ENCODE peak calls at places on chromosome X, in four cellular contexts. E, P, J and R are unnamed samples.
A peak's percentile ranks its signal among the peaks of the same experiment; 100 is the strongest.

GRCh38 chrX:129653181-129653984 is 1.4 kb downstream of the APLN start:
- DNase-seq in P (no peak), J (no peak), E (no peak), R (no peak)

GRCh38 chrX:53481093-53481492 is 46.9 kb upstream of the HSD17B10 start:
- DNase-seq in E (no peak), P (no peak), J (no peak), R (no peak)

GRCh38 chrX:153831435-153832150 is 1.2 kb upstream of the PDZD4 start:
- DNase-seq in P (no peak), E (no peak), J (no peak), R (no peak)

GRCh38 chrX:106716463-106716862 is 10.0 kb upstream of the RNF128 start:
- DNase-seq in J (no peak), E (no peak), P (no peak), R (no peak)

GRCh38 chrX:132740316-132741123 is 217.9 kb downstream of the HS6ST2 start:
- DNase-seq in P (no peak), E (no peak), J (peak; percentile 32), R (no peak)

GRCh38 chrX:133475521-133475920 is 60.2 kb upstream of the GPC4 start:
- DNase-seq in P (no peak), J (no peak), E (no peak), R (no peak)

GRCh38 chrX:17748684-17749083 is 11.4 kb downstream of the SCML1 start:
- DNase-seq in E (no peak), P (no peak), J (no peak), R (no peak)

GRCh38 chrX:129782706-129783105 is 3.0 kb downstream of the SASH3 start:
- DNase-seq in E (no peak), J (no peak), P (no peak), R (no peak)

GRCh38 chrX:40068048-40068447 is 29.7 kb downstream of the BCOR start:
- DNase-seq in P (no peak), J (no peak), E (no peak), R (no peak)

GRCh38 chrX:110442631-110443030 is 84.0 kb downstream of the RTL9 start:
- DNase-seq in P (no peak), E (peak; percentile 8), J (peak; percentile 50), R (no peak)

GRCh38 chrX:9676311-9676710 is 89.3 kb downstream of the GPR143 start:
- DNase-seq in P (no peak), E (no peak), J (no peak), R (no peak)

GRCh38 chrX:10173331-10173900 is 16.6 kb downstream of the CLCN4 start:
- DNase-seq in P (no peak), E (no peak), J (peak; percentile 60), R (peak; percentile 95)

GRCh38 chrX:50458483-50458882 is 12.1 kb downstream of the DGKK start:
- DNase-seq in P (no peak), E (no peak), J (no peak), R (no peak)

GRCh38 chrX:98111684-98112083 is 1228.0 kb downstream of the RPA4 start:
- DNase-seq in P (no peak), J (no peak), E (no peak), R (no peak)

GRCh38 chrX:116318672-116319071 is 117.7 kb upstream of the SLC6A14 start:
- DNase-seq in P (no peak), E (no peak), J (no peak), R (no peak)

GRCh38 chrX:155216940-155217450 is 735 bp downstream of the VBP1 start:
- DNase-seq in J (peak; percentile 16), E (peak; percentile 3), P (peak; percentile 3), R (no peak)

GRCh38 chrX:100864967-100865366 is 9.2 kb downstream of the NOX1 start:
- DNase-seq in J (no peak), P (no peak), E (no peak), R (peak; percentile 27)

GRCh38 chrX:143171703-143172102 is 146.0 kb downstream of the SPANXN4 start:
- DNase-seq in J (no peak), P (no peak), E (no peak), R (no peak)

GRCh38 chrX:39152106-39152649 is 350.9 kb downstream of the MID1IP1 start:
- DNase-seq in P (no peak), E (peak; percentile 51), J (peak; percentile 76), R (no peak)

GRCh38 chrX:48785525-48786214 is 720 bp upstream of the GATA1 start:
- DNase-seq in J (no peak), E (no peak), P (no peak), R (no peak)

GRCh38 chrX:16946971-16947562 is 609 bp downstream of the REPS2 start:
- DNase-seq in J (peak; percentile 19), P (no peak), E (peak; percentile 1), R (no peak)

GRCh38 chrX:367866-368265 is 18.8 kb downstream of the PPP2R3B start:
- DNase-seq in J (no peak), E (no peak), P (no peak), R (no peak)

GRCh38 chrX:130091976-130092522 is 18.2 kb downstream of the ELF4 start:
- DNase-seq in E (peak; percentile 88), P (peak; percentile 81), J (no peak), R (no peak)

GRCh38 chrX:23662853-23663252 is 4.4 kb upstream of the PRDX4 start:
- DNase-seq in P (peak; percentile 31), E (no peak), J (no peak), R (no peak)

GRCh38 chrX:131746491-131746968 is 202.7 kb downstream of the OR13H1 start:
- DNase-seq in J (no peak), E (peak; percentile 10), P (peak; percentile 87), R (peak; percentile 75)

GRCh38 chrX:97401154-97401553 is 517.4 kb downstream of the RPA4 start:
- DNase-seq in P (peak; percentile 68), E (no peak), J (no peak), R (no peak)

GRCh38 chrX:9866633-9867032 is 80.4 kb downstream of the SHROOM2 start:
- DNase-seq in P (no peak), E (no peak), J (no peak), R (no peak)

GRCh38 chrX:97398030-97398551 is 514.4 kb downstream of the RPA4 start:
- DNase-seq in P (peak; percentile 55), J (no peak), E (no peak), R (no peak)

GRCh38 chrX:42746606-42747005 is 31.4 kb downstream of the PPP1R2C start:
- DNase-seq in E (no peak), P (no peak), J (no peak), R (no peak)

GRCh38 chrX:138519296-138519695 is 192.2 kb downstream of the FGF13 start:
- DNase-seq in E (no peak), J (peak; percentile 82), P (no peak), R (peak; percentile 9)
- TF ChIP-seq CTCF in E (no peak), J (no peak), P (no peak), R (no peak)

GRCh38 chrX:25019707-25020390 is 4.1 kb upstream of the ARX start:
- DNase-seq in P (no peak), E (no peak), J (no peak), R (no peak)

GRCh38 chrX:25022499-25023325 is 6.9 kb upstream of the ARX start:
- DNase-seq in P (no peak), J (no peak), E (no peak), R (no peak)

GRCh38 chrX:25018682-25019081 is 2.9 kb upstream of the ARX start:
- DNase-seq in E (no peak), J (no peak), P (no peak), R (no peak)

GRCh38 chrX:25020391-25021131 is 4.8 kb upstream of the ARX start:
- DNase-seq in J (peak; percentile 72), P (no peak), E (peak; percentile 25), R (no peak)

DNA sequence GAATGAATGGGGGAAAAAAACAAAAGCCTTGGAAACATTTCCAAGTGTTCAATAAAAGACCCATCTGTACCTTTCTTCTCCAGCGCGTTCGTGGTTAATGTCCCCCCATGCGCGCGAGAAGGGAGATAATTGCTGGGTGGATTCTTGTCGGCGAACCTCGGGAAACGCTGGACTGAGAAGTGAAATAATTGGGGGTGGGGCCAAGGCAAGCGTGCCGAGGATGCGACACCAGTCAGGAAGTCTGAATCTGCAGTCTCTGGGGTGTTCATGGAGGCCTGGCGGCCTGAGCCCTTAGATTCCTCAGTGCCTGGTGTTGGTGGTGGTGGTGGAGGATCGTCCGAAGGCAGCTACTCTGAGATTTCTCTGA is 5.3 kb upstream of the ARX start:
- DNase-seq in P (no peak), J (no peak), E (no peak), R (no peak)
- H3K4me3 ChIP-seq in P (no peak overlapping the region), J (peak overlapping the region; percentile 22), E (no peak overlapping the region), R (no peak overlapping the region)

GRCh38 chrX:103774070-103774642 is 2.5 kb upstream of the PLP1 start:
- DNase-seq in E (peak; percentile 7), J (peak; percentile 17), P (no peak), R (peak; percentile 8)
- TF ChIP-seq CTCF in E (peak; percentile 54), J (peak; percentile 55), P (no peak), R (peak; percentile 53)

DNA sequence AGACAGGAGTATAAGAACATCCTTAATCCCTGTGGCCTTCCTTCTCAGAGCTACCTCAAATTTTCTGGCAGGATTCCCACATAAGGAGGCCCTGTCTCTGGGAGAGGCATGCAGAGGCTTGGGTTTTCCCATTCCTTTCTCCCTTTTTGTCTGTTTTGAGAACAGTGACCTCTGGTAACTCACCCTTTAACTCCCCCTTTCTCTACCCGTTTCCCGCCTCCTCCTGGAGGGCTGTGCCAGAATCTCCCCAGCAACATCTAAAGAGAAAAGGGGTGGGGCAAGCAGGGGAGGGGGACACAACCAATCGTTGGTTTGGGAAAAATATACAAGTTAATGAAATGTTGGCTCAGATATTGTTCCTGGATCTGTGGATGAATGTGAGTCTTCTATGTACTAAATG is 303.7 kb upstream of the IRS4 start:
- DNase-seq in J (no peak), P (no peak), E (no peak), R (no peak)
- H3K4me3 ChIP-seq in J (no peak overlapping the region), P (no peak overlapping the region), E (no peak overlapping the region), R (no peak overlapping the region)

GRCh38 chrX:120456973-120457372 is 12.1 kb downstream of the LAMP2 start:
- DNase-seq in J (no peak), E (peak; percentile 75), P (no peak), R (no peak)

GRCh38 chrX:120450163-120450562 is 18.9 kb downstream of the LAMP2 start:
- DNase-seq in E (peak; percentile 20), J (peak; percentile 6), P (no peak), R (no peak)

GRCh38 chrX:120446503-120446902 is 22.6 kb downstream of the LAMP2 start:
- DNase-seq in P (no peak), J (no peak), E (no peak), R (peak; percentile 53)

GRCh38 chrX:120453985-120454384 is 15.1 kb downstream of the LAMP2 start:
- DNase-seq in J (no peak), P (no peak), E (no peak), R (no peak)

DNA sequence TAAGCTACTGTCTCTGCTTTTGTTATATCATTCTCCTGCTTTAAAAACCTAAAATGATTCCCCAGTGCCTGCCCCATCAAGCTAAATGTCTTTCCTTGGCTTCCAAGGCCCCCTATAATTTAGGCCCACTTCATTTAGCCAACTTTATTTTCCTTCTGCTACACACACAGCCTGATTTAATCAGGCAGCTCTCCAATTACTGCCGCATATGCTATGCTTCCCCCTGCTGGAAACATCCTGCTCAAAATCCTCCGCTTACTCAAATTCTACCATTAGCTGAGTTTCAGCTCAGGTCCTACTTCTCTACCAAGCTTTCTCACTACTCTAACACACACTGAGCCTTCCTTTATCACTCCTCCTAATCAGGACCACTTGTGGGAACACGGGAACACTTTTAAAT is 17.0 kb downstream of the LAMP2 start:
- DNase-seq in P (no peak), J (peak; percentile 58), E (peak; percentile 49), R (peak; percentile 33)
- TF ChIP-seq CTCF in P (peak; percentile 19), J (peak; percentile 47), E (peak; percentile 66), R (peak; percentile 60)